ENCODE peak calls at places on chromosomes 13 and 19, in six cellular contexts. One of them, this sample, is unnamed.

GRCh38 chr19:28820289-28820688 is 392.7 kb downstream of the UQCRFS1 start:
- DNase-seq in KG1: no peak
- DNase-seq in HT1080: no peak
- DNase-seq in IMR-90: no peak
- DNase-seq in islet precursor cell: no peak
- DNase-seq in small intestine: no peak
- DNase-seq in this sample: no peak

GRCh38 chr19:53989600-53990533 is 1.6 kb upstream of the CACNG6 start:
- DNase-seq in islet precursor cell: no peak
- DNase-seq in HT1080: no peak
- DNase-seq in IMR-90: no peak
- DNase-seq in KG1: no peak
- DNase-seq in small intestine: no peak
- DNase-seq in this sample: no peak

GRCh38 chr19:40623403-40624239 is 22.5 kb downstream of the LTBP4 start:
- DNase-seq in IMR-90: peak; percentile 18
- DNase-seq in small intestine: peak; percentile 70
- DNase-seq in KG1: no peak
- DNase-seq in HT1080: peak; percentile 63
- DNase-seq in islet precursor cell: peak; percentile 98
- DNase-seq in this sample: no peak

GRCh38 chr13:110017379-110017778 is 231.0 kb upstream of the IRS2 start:
- DNase-seq in small intestine: no peak
- DNase-seq in HT1080: peak; percentile 98
- DNase-seq in IMR-90: peak; percentile 95
- DNase-seq in islet precursor cell: peak; percentile 96
- DNase-seq in KG1: no peak
- DNase-seq in this sample: peak; percentile 97

GRCh38 chr19:35451278-35452096 is 3.4 kb downstream of the FFAR2 start:
- DNase-seq in HT1080: no peak
- DNase-seq in islet precursor cell: no peak
- DNase-seq in IMR-90: no peak
- DNase-seq in small intestine: no peak
- DNase-seq in KG1: no peak
- DNase-seq in this sample: no peak

GRCh38 chr19:289651-290538 is 1.3 kb downstream of the PLPP2 start:
- DNase-seq in HT1080: peak; percentile 69
- DNase-seq in islet precursor cell: peak; percentile 88
- DNase-seq in small intestine: peak; percentile 94
- DNase-seq in KG1: no peak
- DNase-seq in IMR-90: peak; percentile 25
- DNase-seq in this sample: peak; percentile 36

GRCh38 chr19:55544014-55544413 is 1.3 kb downstream of the SBK3 start:
- DNase-seq in small intestine: no peak
- DNase-seq in islet precursor cell: no peak
- DNase-seq in KG1: no peak
- DNase-seq in HT1080: no peak
- DNase-seq in IMR-90: no peak
- DNase-seq in this sample: no peak

GRCh38 chr13:34085199-34085598 is 267.2 kb downstream of the RFC3 start:
- DNase-seq in KG1: no peak
- DNase-seq in HT1080: no peak
- DNase-seq in islet precursor cell: no peak
- DNase-seq in IMR-90: no peak
- DNase-seq in small intestine: no peak
- DNase-seq in this sample: no peak

GRCh38 chr19:33468361-33469170 is 53.0 kb downstream of the PEPD start:
- DNase-seq in HT1080: no peak
- DNase-seq in islet precursor cell: peak; percentile 63
- DNase-seq in KG1: no peak
- DNase-seq in small intestine: no peak
- DNase-seq in IMR-90: peak; percentile 56
- DNase-seq in this sample: peak; percentile 6

GRCh38 chr19:10112037-10112751 is 701 bp downstream of the P2RY11 start:
- DNase-seq in small intestine: no peak
- DNase-seq in islet precursor cell: no peak
- DNase-seq in IMR-90: no peak
- DNase-seq in HT1080: no peak
- DNase-seq in KG1: no peak
- DNase-seq in this sample: peak; percentile 49

GRCh38 chr13:21079206-21079605 is 17.8 kb upstream of the LATS2 start:
- DNase-seq in islet precursor cell: no peak
- DNase-seq in HT1080: no peak
- DNase-seq in small intestine: no peak
- DNase-seq in KG1: no peak
- DNase-seq in IMR-90: no peak
- DNase-seq in this sample: peak; percentile 70

GRCh38 chr19:4385291-4386037 is 14.9 kb downstream of the SH3GL1 start:
- DNase-seq in HT1080: no peak
- DNase-seq in KG1: no peak
- DNase-seq in small intestine: no peak
- DNase-seq in IMR-90: no peak
- DNase-seq in islet precursor cell: no peak
- DNase-seq in this sample: no peak

GRCh38 chr13:82827704-82828103 is 1054.6 kb downstream of the SLITRK1 start:
- DNase-seq in IMR-90: no peak
- DNase-seq in small intestine: no peak
- DNase-seq in islet precursor cell: no peak
- DNase-seq in KG1: no peak
- DNase-seq in HT1080: no peak
- DNase-seq in this sample: no peak